ENCODE peak calls at places on chromosomes 2 and 18, in five cellular contexts. Y, I, G, N and E are unnamed samples.

GRCh38 chr2:127220102-127220806 is at the start of gene CYP27C1:
- DNase-seq in Y (no peak), N (no peak), G (no peak), I (peak), E (no peak)

GRCh38 chr18:28961669-28962228 is 784.8 kb upstream of the CDH2 start:
- DNase-seq in Y (no peak), N (no peak), G (no peak), I (peak), E (no peak)

GRCh38 chr18:63676927-63677326 is 15.2 kb upstream of the SERPINB3 start:
- DNase-seq in I (no peak), G (no peak), Y (no peak), N (no peak), E (no peak)

GRCh38 chr2:172574965-172575364 is 19.1 kb downstream of the PDK1 start:
- DNase-seq in I (no peak), Y (no peak), G (no peak), N (no peak), E (no peak)

GRCh38 chr18:69491576-69491975 is 90.9 kb downstream of the DOK6 start:
- DNase-seq in Y (no peak), N (no peak), G (no peak), I (peak), E (no peak)

GRCh38 chr2:72953976-72954375 is 36.7 kb downstream of the EMX1 start:
- DNase-seq in I (no peak), Y (no peak), G (no peak), N (no peak), E (no peak)

GRCh38 chr18:70415823-70416488 is 127.1 kb downstream of the SOCS6 start:
- DNase-seq in Y (no peak), I (no peak), N (no peak), G (no peak), E (no peak)

GRCh38 chr2:47688561-47688960 is 94.4 kb upstream of the MSH6 start:
- DNase-seq in N (no peak), Y (no peak), I (no peak), G (no peak), E (no peak)

GRCh38 chr2:85162746-85163301 is 29.6 kb downstream of the TCF7L1 start:
- DNase-seq in G (no peak), N (no peak), I (peak), Y (no peak), E (no peak)

GRCh38 chr18:23718243-23718720 is 29.0 kb downstream of the LAMA3 start:
- DNase-seq in N (no peak), G (no peak), Y (no peak), I (peak), E (no peak)

GRCh38 chr18:78978336-78979057 is 1.1 kb upstream of the SALL3 start:
- DNase-seq in N (no peak), G (no peak), Y (no peak), I (no peak), E (no peak)

GRCh38 chr2:953975-954686 is 3.5 kb downstream of the SNTG2 start:
- DNase-seq in I (no peak), G (no peak), Y (no peak), N (no peak), E (no peak)

GRCh38 chr18:49960376-49960775 is 147.0 kb upstream of the ACAA2 start:
- DNase-seq in Y (no peak), G (no peak), I (no peak), N (no peak), E (no peak)

GRCh38 chr2:145752091-145752806 is 1232.3 kb upstream of the ZEB2 start:
- DNase-seq in G (peak), Y (no peak), I (peak), N (no peak), E (no peak)

GRCh38 chr2:215368493-215368809 is 56.6 kb downstream of the ATIC start:
- DNase-seq in N (no peak), Y (no peak), G (no peak), I (no peak), E (no peak)

GRCh38 chr2:63712748-63713147 is 124.0 kb downstream of the MDH1 start:
- DNase-seq in I (peak), G (no peak), Y (no peak), N (no peak), E (no peak)

GRCh38 chr2:211434773-211435172 is 878.4 kb downstream of the CPS1 start:
- DNase-seq in I (no peak), Y (no peak), G (no peak), N (no peak), E (no peak)

GRCh38 chr2:239934571-239935171 is 90.5 kb downstream of the NDUFA10 start:
- DNase-seq in G (peak), I (peak), N (peak), Y (peak), E (peak)

GRCh38 chr2:55526174-55526573 is 6.7 kb downstream of the CFAP36 start:
- DNase-seq in N (no peak), I (no peak), Y (no peak), G (no peak), E (no peak)

GRCh38 chr2:159906315-159906714 is 108.3 kb upstream of the CD302 start:
- DNase-seq in I (no peak), G (no peak), Y (no peak), N (no peak), E (no peak)

GRCh38 chr2:114550895-114551793 is 108.7 kb downstream of the DPP10 start:
- DNase-seq in I (peak), Y (no peak), G (peak), N (no peak), E (peak)

GRCh38 chr2:88868861-88869260 is 177.4 kb downstream of the RPIA start:
- DNase-seq in Y (no peak), N (no peak), I (no peak), G (no peak), E (no peak)

GRCh38 chr2:236646441-236646840 is 76.8 kb downstream of the ACKR3 start:
- DNase-seq in I (no peak), Y (no peak), N (no peak), G (peak), E (peak)

GRCh38 chr18:79681484-79682387 is 2.1 kb downstream of the CTDP1 start:
- DNase-seq in N (no peak), I (no peak), G (no peak), Y (peak), E (no peak)